ENCODE peak calls at places on chromosomes 6 and 20, in four cellular contexts. J is skeletal muscle cell, S is activated T-cell treated with anti-CD3 and anti-CD28 coated beads for 48 hours, T is coronary artery. Y is an unnamed sample.
A peak's percentile ranks its signal among the peaks of the same experiment; 100 is the strongest.

GRCh38 chr6:34600101-34600500 is 44.0 kb upstream of the SPDEF start:
- DNase-seq in J (no peak), S (no peak), T (no peak), Y (no peak)

GRCh38 chr6:95846652-95847051 is 169.1 kb upstream of the FUT9 start:
- DNase-seq in J (no peak), S (no peak), T (no peak), Y (no peak)

GRCh38 chr6:163226836-163227485 is 187.6 kb upstream of the QKI start:
- DNase-seq in J (peak; percentile 17), S (no peak), T (no peak), Y (no peak)

GRCh38 chr20:41618807-41619294 is 674 bp upstream of the CHD6 start:
- DNase-seq in J (no peak), S (no peak), T (no peak), Y (no peak)

GRCh38 chr20:20561172-20561571 is 151.3 kb downstream of the RALGAPA2 start:
- DNase-seq in J (no peak), S (no peak), T (no peak), Y (no peak)

GRCh38 chr6:168619560-168620314 is 178.8 kb downstream of the SMOC2 start:
- DNase-seq in J (no peak), S (no peak), T (no peak), Y (no peak)

GRCh38 chr20:16898433-16898832 is 150.3 kb downstream of the OTOR start:
- DNase-seq in J (peak; percentile 35), S (no peak), T (no peak), Y (peak; percentile 70)

GRCh38 chr6:6772751-6773150 is 184.2 kb downstream of the LY86 start:
- DNase-seq in J (no peak), S (no peak), T (no peak), Y (no peak)

GRCh38 chr6:7646394-7646793 is 56.4 kb downstream of the SNRNP48 start:
- DNase-seq in J (peak; percentile 93), S (no peak), T (no peak), Y (no peak)

GRCh38 chr6:145360865-145361264 is 374.5 kb downstream of the EPM2A start:
- DNase-seq in J (no peak), S (no peak), T (no peak), Y (no peak)

GRCh38 chr20:57685134-57685851 is 24.5 kb downstream of the PMEPA1 start:
- DNase-seq in J (no peak), S (no peak), T (no peak), Y (peak; percentile 60)

GRCh38 chr6:89436226-89436625 is 3.3 kb downstream of the ANKRD6 start:
- DNase-seq in J (no peak), S (no peak), T (no peak), Y (no peak)

Y was measured in foreskin melanocyte.